ENCODE peak calls at places on chromosomes 12 and 14, in ten cellular contexts. F is left colon; J is activated B cell treated with CpG ODN at 0.5 μM for 24 hours; N is SK-N-SH; O is cardiac fibroblast; Q is T-helper 9 cell; Y is activated T-cell treated with anti-CD3 and anti-CD28 coated beads, Interleukin-2, amount 50 U/mL, for 1 hour; B is breast epithelium; S is upper lobe of right lung; R is sigmoid colon. D is an unnamed sample.

GRCh38 chr12:102874819-102875218 is 42.2 kb downstream of the PAH start:
- DNase-seq in F (no peak), J (no peak), N (no peak), O (no peak), Q (no peak), Y (no peak), B (no peak), S (no peak), R (no peak), D (no peak)

GRCh38 chr12:130948136-130948535 is 5.6 kb upstream of the ADGRD1 start:
- DNase-seq in F (no peak), J (no peak), N (no peak), O (no peak), Q (no peak), Y (no peak), B (no peak), S (no peak), R (no peak), D (no peak)

GRCh38 chr14:90567191-90567590 is 170.4 kb downstream of the CALM1 start:
- DNase-seq in F (no peak), J (no peak), N (no peak), O (no peak), Q (no peak), Y (no peak), B (no peak), S (no peak), R (no peak), D (no peak)

GRCh38 chr12:90729741-90730140 is 225.2 kb downstream of the CCER1 start:
- DNase-seq in F (no peak), J (no peak), N (no peak), O (peak; percentile 6), Q (no peak), Y (no peak), B (no peak), S (no peak), R (no peak), D (no peak)

GRCh38 chr12:94714378-94714777 is 64.0 kb upstream of the TMCC3 start:
- DNase-seq in F (no peak), J (no peak), N (no peak), O (peak; percentile 14), Q (no peak), Y (no peak), B (no peak), S (no peak), R (no peak), D (no peak)

GRCh38 chr14:106826833-106827369 is 1300.5 kb downstream of the TMEM121 start:
- DNase-seq in F (no peak), J (no peak), N (no peak), O (no peak), Q (no peak), Y (no peak), B (no peak), S (no peak), R (no peak), D (no peak)

GRCh38 chr12:65196762-65197567 is 27.6 kb downstream of the LEMD3 start:
- DNase-seq in F (no peak), J (no peak), N (no peak), O (no peak), Q (no peak), Y (no peak), B (no peak), S (no peak), R (no peak), D (no peak)

GRCh38 chr12:85423947-85424346 is 143.9 kb downstream of the ALX1 start:
- DNase-seq in F (no peak), J (no peak), N (no peak), O (no peak), Q (no peak), Y (no peak), B (no peak), S (no peak), R (no peak), D (no peak)

GRCh38 chr14:50658203-50658602 is 9.9 kb downstream of the SAV1 start:
- DNase-seq in F (no peak), J (no peak), N (no peak), O (peak; percentile 86), Q (no peak), Y (no peak), B (no peak), S (no peak), R (no peak), D (no peak)

GRCh38 chr12:117494833-117495714 is 133.6 kb upstream of the NOS1 start:
- DNase-seq in F (no peak), J (no peak), N (no peak), O (no peak), Q (no peak), Y (no peak), B (no peak), S (no peak), R (no peak), D (no peak)

GRCh38 chr14:91997492-91997891 is 42.4 kb downstream of the TRIP11 start:
- DNase-seq in F (no peak), J (no peak), N (no peak), O (no peak), Q (no peak), Y (no peak), B (no peak), S (no peak), R (no peak), D (peak; percentile 4)

GRCh38 chr12:68521848-68522502 is 88.7 kb upstream of the RAP1B start:
- DNase-seq in F (no peak), J (no peak), N (no peak), O (no peak), Q (no peak), Y (no peak), B (no peak), S (no peak), R (no peak), D (no peak)

GRCh38 chr14:36316131-36316530 is 4.3 kb downstream of the MBIP start:
- DNase-seq in F (no peak), J (no peak), N (no peak), O (no peak), Q (no peak), Y (no peak), B (no peak), S (no peak), R (no peak), D (no peak)

GRCh38 chr14:55458800-55459577 is 18.6 kb upstream of the TBPL2 start:
- DNase-seq in F (no peak), J (no peak), N (no peak), O (peak; percentile 41), Q (no peak), Y (no peak), B (no peak), S (no peak), R (no peak), D (peak; percentile 18)

GRCh38 chr12:62919827-62920226 is 15.1 kb downstream of the PPM1H start:
- DNase-seq in F (no peak), J (no peak), N (no peak), O (peak; percentile 12), Q (no peak), Y (no peak), B (no peak), S (no peak), R (no peak), D (no peak)

GRCh38 chr12:95956557-95957145 is 13.5 kb downstream of the AMDHD1 start:
- DNase-seq in F (no peak), J (no peak), N (no peak), O (no peak), Q (no peak), Y (no peak), B (no peak), S (no peak), R (no peak), D (no peak)

D was measured in NB4.